ENCODE peak calls at places on chromosomes 11 and 22, in nine cellular contexts. One of them, this sample, is unnamed.

GRCh38 chr11:107988397-107989158 is 20.1 kb upstream of the CUL5 start:
- DNase-seq in fibroblast of the conjunctiva: no peak
- DNase-seq in C1 segment of cervical spinal cord: no peak
- DNase-seq in cardiac septum: no peak
- DNase-seq in AG20443: no peak
- DNase-seq in activated T-cell treated with anti-CD3 and anti-CD28 coated beads for 1 hour: no peak
- DNase-seq in AG04450: no peak
- DNase-seq in aorta: no peak
- DNase-seq in NCI-H1436: peak; percentile 27
- DNase-seq in this sample: no peak

GRCh38 chr22:29032584-29032983 is 29.0 kb downstream of the C22orf31 start:
- DNase-seq in fibroblast of the conjunctiva: no peak
- DNase-seq in C1 segment of cervical spinal cord: no peak
- DNase-seq in cardiac septum: no peak
- DNase-seq in AG20443: no peak
- DNase-seq in activated T-cell treated with anti-CD3 and anti-CD28 coated beads for 1 hour: no peak
- DNase-seq in AG04450: no peak
- DNase-seq in aorta: no peak
- DNase-seq in NCI-H1436: no peak
- DNase-seq in this sample: no peak

GRCh38 chr22:25002241-25002985 is 49.9 kb downstream of the KIAA1671 start:
- DNase-seq in fibroblast of the conjunctiva: no peak
- DNase-seq in C1 segment of cervical spinal cord: no peak
- DNase-seq in cardiac septum: no peak
- DNase-seq in AG20443: no peak
- DNase-seq in activated T-cell treated with anti-CD3 and anti-CD28 coated beads for 1 hour: no peak
- DNase-seq in AG04450: no peak
- DNase-seq in aorta: no peak
- DNase-seq in NCI-H1436: no peak
- DNase-seq in this sample: no peak

GRCh38 chr22:43853328-43853931 is 8.9 kb downstream of the SULT4A1 start:
- DNase-seq in fibroblast of the conjunctiva: no peak
- DNase-seq in C1 segment of cervical spinal cord: no peak
- DNase-seq in cardiac septum: peak; percentile 71
- DNase-seq in AG20443: no peak
- DNase-seq in activated T-cell treated with anti-CD3 and anti-CD28 coated beads for 1 hour: no peak
- DNase-seq in AG04450: no peak
- DNase-seq in aorta: no peak
- DNase-seq in NCI-H1436: no peak
- DNase-seq in this sample: no peak

GRCh38 chr11:73087730-73088129 is 54.4 kb downstream of the FCHSD2 start:
- DNase-seq in fibroblast of the conjunctiva: peak; percentile 4
- DNase-seq in C1 segment of cervical spinal cord: no peak
- DNase-seq in cardiac septum: no peak
- DNase-seq in AG20443: no peak
- DNase-seq in activated T-cell treated with anti-CD3 and anti-CD28 coated beads for 1 hour: no peak
- DNase-seq in AG04450: no peak
- DNase-seq in aorta: no peak
- DNase-seq in NCI-H1436: no peak
- DNase-seq in this sample: no peak

GRCh38 chr11:102653744-102654291 is 28.7 kb upstream of the MMP20 start:
- DNase-seq in fibroblast of the conjunctiva: no peak
- DNase-seq in C1 segment of cervical spinal cord: no peak
- DNase-seq in cardiac septum: no peak
- DNase-seq in AG20443: no peak
- DNase-seq in activated T-cell treated with anti-CD3 and anti-CD28 coated beads for 1 hour: no peak
- DNase-seq in AG04450: no peak
- DNase-seq in aorta: no peak
- DNase-seq in NCI-H1436: no peak
- DNase-seq in this sample: no peak

GRCh38 chr11:2510626-2511402 is 66.0 kb downstream of the KCNQ1 start:
- DNase-seq in fibroblast of the conjunctiva: no peak
- DNase-seq in C1 segment of cervical spinal cord: no peak
- DNase-seq in cardiac septum: peak; percentile 57
- DNase-seq in AG20443: peak; percentile 54
- DNase-seq in activated T-cell treated with anti-CD3 and anti-CD28 coated beads for 1 hour: no peak
- DNase-seq in AG04450: no peak
- DNase-seq in aorta: peak; percentile 46
- DNase-seq in NCI-H1436: no peak
- DNase-seq in this sample: no peak

GRCh38 chr11:72238040-72238450 is 5.9 kb downstream of the PHOX2A start:
- DNase-seq in fibroblast of the conjunctiva: peak; percentile 54
- DNase-seq in C1 segment of cervical spinal cord: no peak
- DNase-seq in cardiac septum: no peak
- DNase-seq in AG20443: peak; percentile 89
- DNase-seq in activated T-cell treated with anti-CD3 and anti-CD28 coated beads for 1 hour: peak; percentile 28
- DNase-seq in AG04450: no peak
- DNase-seq in aorta: no peak
- DNase-seq in NCI-H1436: peak; percentile 44
- DNase-seq in this sample: no peak

GRCh38 chr22:31604746-31605705 is 57.0 kb downstream of the PISD start:
- DNase-seq in fibroblast of the conjunctiva: no peak
- DNase-seq in C1 segment of cervical spinal cord: no peak
- DNase-seq in cardiac septum: no peak
- DNase-seq in AG20443: no peak
- DNase-seq in activated T-cell treated with anti-CD3 and anti-CD28 coated beads for 1 hour: no peak
- DNase-seq in AG04450: no peak
- DNase-seq in aorta: no peak
- DNase-seq in NCI-H1436: no peak
- DNase-seq in this sample: no peak

GRCh38 chr22:31818481-31819392 is 64.9 kb downstream of the DEPDC5 start:
- DNase-seq in fibroblast of the conjunctiva: peak; percentile 0
- DNase-seq in C1 segment of cervical spinal cord: no peak
- DNase-seq in cardiac septum: no peak
- DNase-seq in AG20443: peak; percentile 48
- DNase-seq in activated T-cell treated with anti-CD3 and anti-CD28 coated beads for 1 hour: no peak
- DNase-seq in AG04450: no peak
- DNase-seq in aorta: no peak
- DNase-seq in NCI-H1436: no peak
- DNase-seq in this sample: no peak

GRCh38 chr11:120210651-120211521 is at the start of gene OAF:
- DNase-seq in fibroblast of the conjunctiva: peak; percentile 67
- DNase-seq in C1 segment of cervical spinal cord: peak; percentile 15
- DNase-seq in cardiac septum: peak; percentile 83
- DNase-seq in AG20443: peak; percentile 88
- DNase-seq in activated T-cell treated with anti-CD3 and anti-CD28 coated beads for 1 hour: peak; percentile 29
- DNase-seq in AG04450: peak; percentile 71
- DNase-seq in aorta: peak; percentile 75
- DNase-seq in NCI-H1436: peak; percentile 6
- DNase-seq in this sample: no peak

GRCh38 chr11:64776425-64776824 is 1.9 kb downstream of the SF1 start:
- DNase-seq in fibroblast of the conjunctiva: no peak
- DNase-seq in C1 segment of cervical spinal cord: no peak
- DNase-seq in cardiac septum: peak; percentile 17
- DNase-seq in AG20443: no peak
- DNase-seq in activated T-cell treated with anti-CD3 and anti-CD28 coated beads for 1 hour: no peak
- DNase-seq in AG04450: no peak
- DNase-seq in aorta: no peak
- DNase-seq in NCI-H1436: no peak
- DNase-seq in this sample: no peak

GRCh38 chr22:44932493-44932892 is 77.3 kb downstream of the PHF21B start:
- DNase-seq in fibroblast of the conjunctiva: no peak
- DNase-seq in C1 segment of cervical spinal cord: no peak
- DNase-seq in cardiac septum: no peak
- DNase-seq in AG20443: no peak
- DNase-seq in activated T-cell treated with anti-CD3 and anti-CD28 coated beads for 1 hour: no peak
- DNase-seq in AG04450: no peak
- DNase-seq in aorta: no peak
- DNase-seq in NCI-H1436: no peak
- DNase-seq in this sample: no peak

GRCh38 chr11:33045551-33046255 is 6.3 kb downstream of the TCP11L1 start:
- DNase-seq in fibroblast of the conjunctiva: no peak
- DNase-seq in C1 segment of cervical spinal cord: no peak
- DNase-seq in cardiac septum: no peak
- DNase-seq in AG20443: no peak
- DNase-seq in activated T-cell treated with anti-CD3 and anti-CD28 coated beads for 1 hour: no peak
- DNase-seq in AG04450: no peak
- DNase-seq in aorta: no peak
- DNase-seq in NCI-H1436: no peak
- DNase-seq in this sample: no peak

GRCh38 chr22:44693756-44694155 is 8.2 kb upstream of the PRR5 start:
- DNase-seq in fibroblast of the conjunctiva: no peak
- DNase-seq in C1 segment of cervical spinal cord: no peak
- DNase-seq in cardiac septum: no peak
- DNase-seq in AG20443: no peak
- DNase-seq in activated T-cell treated with anti-CD3 and anti-CD28 coated beads for 1 hour: no peak
- DNase-seq in AG04450: no peak
- DNase-seq in aorta: no peak
- DNase-seq in NCI-H1436: no peak
- DNase-seq in this sample: no peak

GRCh38 chr22:48138427-48138826 is 1376.0 kb downstream of the TBC1D22A start:
- DNase-seq in fibroblast of the conjunctiva: no peak
- DNase-seq in C1 segment of cervical spinal cord: no peak
- DNase-seq in cardiac septum: no peak
- DNase-seq in AG20443: no peak
- DNase-seq in activated T-cell treated with anti-CD3 and anti-CD28 coated beads for 1 hour: no peak
- DNase-seq in AG04450: no peak
- DNase-seq in aorta: no peak
- DNase-seq in NCI-H1436: no peak
- DNase-seq in this sample: no peak

GRCh38 chr11:72598901-72599300 is 75.3 kb downstream of the PDE2A start:
- DNase-seq in fibroblast of the conjunctiva: no peak
- DNase-seq in C1 segment of cervical spinal cord: no peak
- DNase-seq in cardiac septum: no peak
- DNase-seq in AG20443: peak; percentile 87
- DNase-seq in activated T-cell treated with anti-CD3 and anti-CD28 coated beads for 1 hour: no peak
- DNase-seq in AG04450: no peak
- DNase-seq in aorta: no peak
- DNase-seq in NCI-H1436: no peak
- DNase-seq in this sample: no peak

GRCh38 chr11:88035271-88035670 is 140.0 kb downstream of the RAB38 start:
- DNase-seq in fibroblast of the conjunctiva: no peak
- DNase-seq in C1 segment of cervical spinal cord: no peak
- DNase-seq in cardiac septum: no peak
- DNase-seq in AG20443: no peak
- DNase-seq in activated T-cell treated with anti-CD3 and anti-CD28 coated beads for 1 hour: no peak
- DNase-seq in AG04450: no peak
- DNase-seq in aorta: no peak
- DNase-seq in NCI-H1436: no peak
- DNase-seq in this sample: no peak

GRCh38 chr22:39634530-39635399 is 64.2 kb downstream of the CACNA1I start:
- DNase-seq in fibroblast of the conjunctiva: peak; percentile 67
- DNase-seq in C1 segment of cervical spinal cord: no peak
- DNase-seq in cardiac septum: no peak
- DNase-seq in AG20443: peak; percentile 79
- DNase-seq in activated T-cell treated with anti-CD3 and anti-CD28 coated beads for 1 hour: no peak
- DNase-seq in AG04450: peak; percentile 70
- DNase-seq in aorta: no peak
- DNase-seq in NCI-H1436: no peak
- DNase-seq in this sample: no peak

GRCh38 chr22:37880668-37881440 is 25.2 kb upstream of the MICALL1 start:
- DNase-seq in fibroblast of the conjunctiva: peak; percentile 43
- DNase-seq in C1 segment of cervical spinal cord: peak; percentile 34
- DNase-seq in cardiac septum: peak; percentile 3
- DNase-seq in AG20443: no peak
- DNase-seq in activated T-cell treated with anti-CD3 and anti-CD28 coated beads for 1 hour: no peak
- DNase-seq in AG04450: peak; percentile 50
- DNase-seq in aorta: no peak
- DNase-seq in NCI-H1436: no peak
- DNase-seq in this sample: no peak

GRCh38 chr11:8268530-8269461 is 5.1 kb upstream of the LMO1 start:
- DNase-seq in fibroblast of the conjunctiva: no peak
- DNase-seq in C1 segment of cervical spinal cord: no peak
- DNase-seq in cardiac septum: peak; percentile 55
- DNase-seq in AG20443: peak; percentile 58
- DNase-seq in activated T-cell treated with anti-CD3 and anti-CD28 coated beads for 1 hour: no peak
- DNase-seq in AG04450: no peak
- DNase-seq in aorta: no peak
- DNase-seq in NCI-H1436: no peak
- DNase-seq in this sample: no peak

GRCh38 chr11:4090258-4090657 is 4.3 kb upstream of the RRM1 start:
- DNase-seq in fibroblast of the conjunctiva: no peak
- DNase-seq in C1 segment of cervical spinal cord: no peak
- DNase-seq in cardiac septum: no peak
- DNase-seq in AG20443: no peak
- DNase-seq in activated T-cell treated with anti-CD3 and anti-CD28 coated beads for 1 hour: peak; percentile 35
- DNase-seq in AG04450: no peak
- DNase-seq in aorta: no peak
- DNase-seq in NCI-H1436: no peak
- DNase-seq in this sample: no peak

GRCh38 chr11:122253541-122254317 is 137.7 kb upstream of the BLID start:
- DNase-seq in fibroblast of the conjunctiva: peak; percentile 34
- DNase-seq in C1 segment of cervical spinal cord: no peak
- DNase-seq in cardiac septum: no peak
- DNase-seq in AG20443: no peak
- DNase-seq in activated T-cell treated with anti-CD3 and anti-CD28 coated beads for 1 hour: no peak
- DNase-seq in AG04450: no peak
- DNase-seq in aorta: no peak
- DNase-seq in NCI-H1436: no peak
- DNase-seq in this sample: no peak

GRCh38 chr22:27135582-27135981 is 478.2 kb downstream of the MIAT start:
- DNase-seq in fibroblast of the conjunctiva: no peak
- DNase-seq in C1 segment of cervical spinal cord: no peak
- DNase-seq in cardiac septum: no peak
- DNase-seq in AG20443: peak; percentile 78
- DNase-seq in activated T-cell treated with anti-CD3 and anti-CD28 coated beads for 1 hour: no peak
- DNase-seq in AG04450: no peak
- DNase-seq in aorta: no peak
- DNase-seq in NCI-H1436: no peak
- DNase-seq in this sample: no peak

GRCh38 chr22:24812950-24813349 is 6.9 kb downstream of the SGSM1 start:
- DNase-seq in fibroblast of the conjunctiva: no peak
- DNase-seq in C1 segment of cervical spinal cord: no peak
- DNase-seq in cardiac septum: no peak
- DNase-seq in AG20443: no peak
- DNase-seq in activated T-cell treated with anti-CD3 and anti-CD28 coated beads for 1 hour: no peak
- DNase-seq in AG04450: no peak
- DNase-seq in aorta: no peak
- DNase-seq in NCI-H1436: no peak
- DNase-seq in this sample: no peak

GRCh38 chr11:118106789-118107335 is 20.1 kb upstream of the SMIM35 start:
- DNase-seq in fibroblast of the conjunctiva: no peak
- DNase-seq in C1 segment of cervical spinal cord: no peak
- DNase-seq in cardiac septum: peak; percentile 41
- DNase-seq in AG20443: no peak
- DNase-seq in activated T-cell treated with anti-CD3 and anti-CD28 coated beads for 1 hour: no peak
- DNase-seq in AG04450: no peak
- DNase-seq in aorta: no peak
- DNase-seq in NCI-H1436: no peak
- DNase-seq in this sample: no peak

GRCh38 chr11:10784229-10785145 is 24.2 kb downstream of the EIF4G2 start:
- DNase-seq in fibroblast of the conjunctiva: no peak
- DNase-seq in C1 segment of cervical spinal cord: no peak
- DNase-seq in cardiac septum: no peak
- DNase-seq in AG20443: no peak
- DNase-seq in activated T-cell treated with anti-CD3 and anti-CD28 coated beads for 1 hour: no peak
- DNase-seq in AG04450: no peak
- DNase-seq in aorta: no peak
- DNase-seq in NCI-H1436: peak; percentile 3
- DNase-seq in this sample: no peak

GRCh38 chr11:8759634-8760033 is 77.0 kb downstream of the RPL27A start:
- DNase-seq in fibroblast of the conjunctiva: no peak
- DNase-seq in C1 segment of cervical spinal cord: no peak
- DNase-seq in cardiac septum: peak; percentile 72
- DNase-seq in AG20443: no peak
- DNase-seq in activated T-cell treated with anti-CD3 and anti-CD28 coated beads for 1 hour: no peak
- DNase-seq in AG04450: no peak
- DNase-seq in aorta: no peak
- DNase-seq in NCI-H1436: no peak
- DNase-seq in this sample: no peak

GRCh38 chr11:71329731-71330130 is 77.4 kb upstream of the SHANK2 start:
- DNase-seq in fibroblast of the conjunctiva: no peak
- DNase-seq in C1 segment of cervical spinal cord: no peak
- DNase-seq in cardiac septum: peak; percentile 6
- DNase-seq in AG20443: no peak
- DNase-seq in activated T-cell treated with anti-CD3 and anti-CD28 coated beads for 1 hour: no peak
- DNase-seq in AG04450: no peak
- DNase-seq in aorta: peak; percentile 11
- DNase-seq in NCI-H1436: no peak
- DNase-seq in this sample: no peak

GRCh38 chr22:46652081-46652929 is 32.1 kb downstream of the GRAMD4 start:
- DNase-seq in fibroblast of the conjunctiva: no peak
- DNase-seq in C1 segment of cervical spinal cord: no peak
- DNase-seq in cardiac septum: no peak
- DNase-seq in AG20443: no peak
- DNase-seq in activated T-cell treated with anti-CD3 and anti-CD28 coated beads for 1 hour: no peak
- DNase-seq in AG04450: no peak
- DNase-seq in aorta: no peak
- DNase-seq in NCI-H1436: no peak
- DNase-seq in this sample: no peak

GRCh38 chr11:87753143-87753542 is 422.1 kb downstream of the RAB38 start:
- DNase-seq in fibroblast of the conjunctiva: no peak
- DNase-seq in C1 segment of cervical spinal cord: no peak
- DNase-seq in cardiac septum: no peak
- DNase-seq in AG20443: no peak
- DNase-seq in activated T-cell treated with anti-CD3 and anti-CD28 coated beads for 1 hour: no peak
- DNase-seq in AG04450: no peak
- DNase-seq in aorta: no peak
- DNase-seq in NCI-H1436: no peak
- DNase-seq in this sample: no peak

This sample was measured in esophagus squamous epithelium.